ENCODE peak calls at places on chromosome 1, in eight cellular contexts. One of them, this sample, is unnamed.

GRCh38 chr1:6962390-6962955 is 177.2 kb downstream of the CAMTA1 start:
- DNase-seq in nephron progenitor cell: peak; percentile 99
- DNase-seq in foreskin fibroblast: no peak
- DNase-seq in tibial artery: no peak
- DNase-seq in coronary artery: no peak
- DNase-seq in endodermal cell: peak; percentile 100
- DNase-seq in neural crest cell: peak; percentile 62
- DNase-seq in AG04450: no peak
- DNase-seq in this sample: no peak

GRCh38 chr1:167782946-167783345 is 61.2 kb downstream of the MPZL1 start:
- DNase-seq in AG04450: no peak
- DNase-seq in neural crest cell: no peak
- DNase-seq in foreskin fibroblast: no peak
- DNase-seq in endodermal cell: no peak
- DNase-seq in tibial artery: no peak
- DNase-seq in coronary artery: no peak
- DNase-seq in nephron progenitor cell: no peak
- DNase-seq in this sample: no peak

GRCh38 chr1:38586993-38587646 is 272.5 kb downstream of the RRAGC start:
- DNase-seq in nephron progenitor cell: peak; percentile 72
- DNase-seq in tibial artery: no peak
- DNase-seq in coronary artery: peak; percentile 22
- DNase-seq in endodermal cell: peak; percentile 91
- DNase-seq in neural crest cell: peak; percentile 52
- DNase-seq in foreskin fibroblast: no peak
- DNase-seq in AG04450: no peak
- DNase-seq in this sample: no peak

GRCh38 chr1:64072089-64072835 is 131.2 kb upstream of the UBE2U start:
- DNase-seq in neural crest cell: no peak
- DNase-seq in endodermal cell: no peak
- DNase-seq in foreskin fibroblast: no peak
- DNase-seq in nephron progenitor cell: no peak
- DNase-seq in AG04450: no peak
- DNase-seq in coronary artery: no peak
- DNase-seq in tibial artery: no peak
- DNase-seq in this sample: no peak

GRCh38 chr1:23424171-23424959 is at the start of gene TCEA3:
- DNase-seq in neural crest cell: no peak
- DNase-seq in coronary artery: no peak
- DNase-seq in AG04450: no peak
- DNase-seq in tibial artery: no peak
- DNase-seq in endodermal cell: peak; percentile 75
- DNase-seq in foreskin fibroblast: no peak
- DNase-seq in nephron progenitor cell: peak; percentile 44
- DNase-seq in this sample: no peak

GRCh38 chr1:30929135-30929889 is 20.8 kb upstream of the SDC3 start:
- DNase-seq in coronary artery: no peak
- DNase-seq in AG04450: no peak
- DNase-seq in neural crest cell: peak; percentile 69
- DNase-seq in foreskin fibroblast: peak; percentile 33
- DNase-seq in endodermal cell: peak; percentile 90
- DNase-seq in tibial artery: no peak
- DNase-seq in nephron progenitor cell: peak; percentile 64
- DNase-seq in this sample: no peak

GRCh38 chr1:9319208-9319788 is 26.6 kb downstream of the SPSB1 start:
- DNase-seq in foreskin fibroblast: no peak
- DNase-seq in AG04450: no peak
- DNase-seq in coronary artery: no peak
- DNase-seq in nephron progenitor cell: no peak
- DNase-seq in neural crest cell: no peak
- DNase-seq in endodermal cell: no peak
- DNase-seq in tibial artery: no peak
- DNase-seq in this sample: no peak

GRCh38 chr1:219177363-219177762 is 3.7 kb downstream of the LYPLAL1 start:
- DNase-seq in endodermal cell: no peak
- DNase-seq in AG04450: no peak
- DNase-seq in nephron progenitor cell: no peak
- DNase-seq in foreskin fibroblast: no peak
- DNase-seq in coronary artery: no peak
- DNase-seq in neural crest cell: no peak
- DNase-seq in tibial artery: no peak
- DNase-seq in this sample: no peak

DNA sequence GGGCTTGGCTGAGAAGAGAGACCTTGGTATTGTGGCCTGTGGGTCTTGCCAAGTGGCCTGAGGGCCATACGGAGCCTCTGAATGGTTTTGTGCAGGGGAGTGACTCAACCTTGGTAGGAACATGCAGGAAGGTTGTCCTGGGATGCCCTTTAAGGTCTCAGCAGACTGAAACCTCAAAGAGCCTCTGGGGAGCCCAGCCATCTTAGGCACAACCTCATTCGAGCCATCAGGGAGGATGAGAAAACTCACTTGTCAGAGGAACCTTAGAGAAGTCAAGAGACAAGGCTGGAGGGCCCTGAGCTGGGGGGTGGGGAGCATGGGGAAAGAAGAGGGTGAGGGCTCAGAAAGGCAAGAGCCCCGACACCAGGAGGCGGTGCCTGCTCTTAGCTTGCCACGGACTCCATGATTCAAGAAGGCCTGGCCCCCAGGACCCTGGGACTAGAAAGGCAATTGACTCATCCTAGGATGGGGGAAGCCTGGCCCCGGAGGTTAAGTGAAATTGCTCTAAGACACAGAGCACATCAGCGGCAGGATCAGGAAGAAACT is 13.0 kb downstream of the IFI6 start:
- DNase-seq in tibial artery: no peak
- DNase-seq in foreskin fibroblast: peak; percentile 78
- DNase-seq in neural crest cell: no peak
- DNase-seq in AG04450: no peak
- DNase-seq in nephron progenitor cell: no peak
- DNase-seq in coronary artery: no peak
- DNase-seq in endodermal cell: peak; percentile 75
- DNase-seq in this sample: no peak
- TF ChIP-seq CTCF in tibial artery: no peak
- TF ChIP-seq CTCF in foreskin fibroblast: no peak
- TF ChIP-seq CTCF in neural crest cell: no peak
- TF ChIP-seq CTCF in AG04450: no peak
- TF ChIP-seq CTCF in nephron progenitor cell: no peak
- TF ChIP-seq CTCF in coronary artery: no peak
- TF ChIP-seq CTCF in endodermal cell: no peak
- TF ChIP-seq CTCF in this sample: no peak

DNA sequence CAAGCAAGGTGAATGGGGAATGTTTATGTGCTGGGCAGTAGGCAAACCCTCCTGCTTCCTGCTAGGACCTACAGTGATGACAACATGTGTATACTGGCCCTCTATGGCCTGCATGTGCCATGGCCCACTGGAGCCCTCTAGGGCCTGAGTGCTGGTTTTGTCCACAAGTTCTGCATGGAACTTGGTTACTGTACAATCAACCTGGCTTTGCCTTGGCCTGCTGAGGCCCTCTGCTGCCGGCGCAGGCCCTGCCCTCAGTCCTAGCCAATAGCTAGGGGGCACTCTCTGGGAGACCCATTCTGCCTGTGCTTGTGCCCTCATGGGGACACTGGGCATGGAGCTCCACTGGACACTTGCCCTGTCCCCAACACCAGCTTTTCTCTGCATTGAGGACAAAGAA is 138.6 kb upstream of the NGF start:
- DNase-seq in endodermal cell: peak; percentile 48
- DNase-seq in nephron progenitor cell: no peak
- DNase-seq in AG04450: no peak
- DNase-seq in coronary artery: peak; percentile 45
- DNase-seq in neural crest cell: no peak
- DNase-seq in foreskin fibroblast: no peak
- DNase-seq in tibial artery: no peak
- DNase-seq in this sample: no peak
- TF ChIP-seq CTCF in endodermal cell: peak; percentile 15
- TF ChIP-seq CTCF in nephron progenitor cell: no peak
- TF ChIP-seq CTCF in AG04450: peak; percentile 33
- TF ChIP-seq CTCF in coronary artery: no peak
- TF ChIP-seq CTCF in neural crest cell: no peak
- TF ChIP-seq CTCF in foreskin fibroblast: peak; percentile 16
- TF ChIP-seq CTCF in tibial artery: no peak
- TF ChIP-seq CTCF in this sample: no peak

GRCh38 chr1:25907473-25908058 is 1.3 kb upstream of the STMN1 start:
- DNase-seq in endodermal cell: no peak
- DNase-seq in foreskin fibroblast: no peak
- DNase-seq in coronary artery: no peak
- DNase-seq in tibial artery: no peak
- DNase-seq in neural crest cell: no peak
- DNase-seq in AG04450: no peak
- DNase-seq in nephron progenitor cell: no peak
- DNase-seq in this sample: no peak

GRCh38 chr1:25906644-25907300 is 553 bp upstream of the STMN1 start:
- DNase-seq in nephron progenitor cell: peak; percentile 37
- DNase-seq in foreskin fibroblast: no peak
- DNase-seq in neural crest cell: peak; percentile 36
- DNase-seq in endodermal cell: peak; percentile 76
- DNase-seq in tibial artery: peak; percentile 24
- DNase-seq in AG04450: no peak
- DNase-seq in coronary artery: no peak
- DNase-seq in this sample: no peak

GRCh38 chr1:25904942-25905679 is 1.1 kb downstream of the STMN1 start:
- DNase-seq in nephron progenitor cell: peak; percentile 98
- DNase-seq in foreskin fibroblast: peak; percentile 87
- DNase-seq in tibial artery: peak; percentile 94
- DNase-seq in coronary artery: peak; percentile 94
- DNase-seq in AG04450: peak; percentile 74
- DNase-seq in endodermal cell: peak; percentile 98
- DNase-seq in neural crest cell: peak; percentile 96
- DNase-seq in this sample: peak; percentile 85

GRCh38 chr1:25903986-25904385 is 2.2 kb downstream of the STMN1 start:
- DNase-seq in AG04450: no peak
- DNase-seq in foreskin fibroblast: no peak
- DNase-seq in neural crest cell: no peak
- DNase-seq in endodermal cell: no peak
- DNase-seq in tibial artery: no peak
- DNase-seq in coronary artery: no peak
- DNase-seq in nephron progenitor cell: no peak
- DNase-seq in this sample: no peak

GRCh38 chr1:25905680-25906643 is at the start of gene STMN1:
- DNase-seq in coronary artery: peak; percentile 91
- DNase-seq in nephron progenitor cell: peak; percentile 95
- DNase-seq in endodermal cell: peak; percentile 99
- DNase-seq in AG04450: peak; percentile 79
- DNase-seq in neural crest cell: peak; percentile 94
- DNase-seq in foreskin fibroblast: peak; percentile 93
- DNase-seq in tibial artery: peak; percentile 91
- DNase-seq in this sample: peak; percentile 62
- TF ChIP-seq CTCF in coronary artery: no peak
- TF ChIP-seq CTCF in nephron progenitor cell: no peak
- TF ChIP-seq CTCF in endodermal cell: peak; percentile 59
- TF ChIP-seq CTCF in AG04450: no peak
- TF ChIP-seq CTCF in neural crest cell: peak; percentile 15
- TF ChIP-seq CTCF in foreskin fibroblast: no peak
- TF ChIP-seq CTCF in tibial artery: no peak
- TF ChIP-seq CTCF in this sample: no peak

DNA sequence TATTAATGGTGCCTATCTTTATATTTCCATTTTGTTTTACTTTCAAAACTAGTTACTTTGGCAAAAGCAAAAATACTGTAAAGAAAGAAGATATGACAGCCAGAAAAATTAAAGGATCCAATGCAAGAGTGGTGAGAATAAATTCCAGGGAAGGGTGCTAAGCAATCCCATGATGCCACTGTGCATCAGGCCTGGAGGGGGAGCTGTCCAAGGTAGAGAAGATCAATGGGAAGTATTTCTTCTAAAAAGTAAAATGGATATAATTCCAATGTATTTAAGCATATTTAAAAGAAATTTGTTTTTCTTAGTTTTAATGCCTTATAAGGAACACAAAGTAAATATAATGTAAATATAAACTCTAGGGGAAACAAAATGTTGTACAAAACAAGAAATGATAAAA is 1382.2 kb upstream of the B3GALT2 start:
- DNase-seq in tibial artery: no peak
- DNase-seq in coronary artery: no peak
- DNase-seq in nephron progenitor cell: peak; percentile 11
- DNase-seq in endodermal cell: peak; percentile 51
- DNase-seq in foreskin fibroblast: no peak
- DNase-seq in AG04450: no peak
- DNase-seq in neural crest cell: no peak
- DNase-seq in this sample: no peak
- TF ChIP-seq CTCF in tibial artery: no peak
- TF ChIP-seq CTCF in coronary artery: no peak
- TF ChIP-seq CTCF in nephron progenitor cell: peak; percentile 20
- TF ChIP-seq CTCF in endodermal cell: peak; percentile 44
- TF ChIP-seq CTCF in foreskin fibroblast: no peak
- TF ChIP-seq CTCF in AG04450: peak; percentile 29
- TF ChIP-seq CTCF in neural crest cell: no peak
- TF ChIP-seq CTCF in this sample: no peak

GRCh38 chr1:229340496-229340895 is 2.4 kb downstream of the CCSAP start:
- DNase-seq in coronary artery: no peak
- DNase-seq in nephron progenitor cell: no peak
- DNase-seq in tibial artery: no peak
- DNase-seq in neural crest cell: no peak
- DNase-seq in foreskin fibroblast: no peak
- DNase-seq in endodermal cell: no peak
- DNase-seq in AG04450: no peak
- DNase-seq in this sample: no peak
- TF ChIP-seq CTCF in coronary artery: no peak
- TF ChIP-seq CTCF in nephron progenitor cell: no peak
- TF ChIP-seq CTCF in tibial artery: no peak
- TF ChIP-seq CTCF in neural crest cell: no peak
- TF ChIP-seq CTCF in foreskin fibroblast: no peak
- TF ChIP-seq CTCF in endodermal cell: no peak
- TF ChIP-seq CTCF in AG04450: no peak
- TF ChIP-seq CTCF in this sample: no peak

DNA sequence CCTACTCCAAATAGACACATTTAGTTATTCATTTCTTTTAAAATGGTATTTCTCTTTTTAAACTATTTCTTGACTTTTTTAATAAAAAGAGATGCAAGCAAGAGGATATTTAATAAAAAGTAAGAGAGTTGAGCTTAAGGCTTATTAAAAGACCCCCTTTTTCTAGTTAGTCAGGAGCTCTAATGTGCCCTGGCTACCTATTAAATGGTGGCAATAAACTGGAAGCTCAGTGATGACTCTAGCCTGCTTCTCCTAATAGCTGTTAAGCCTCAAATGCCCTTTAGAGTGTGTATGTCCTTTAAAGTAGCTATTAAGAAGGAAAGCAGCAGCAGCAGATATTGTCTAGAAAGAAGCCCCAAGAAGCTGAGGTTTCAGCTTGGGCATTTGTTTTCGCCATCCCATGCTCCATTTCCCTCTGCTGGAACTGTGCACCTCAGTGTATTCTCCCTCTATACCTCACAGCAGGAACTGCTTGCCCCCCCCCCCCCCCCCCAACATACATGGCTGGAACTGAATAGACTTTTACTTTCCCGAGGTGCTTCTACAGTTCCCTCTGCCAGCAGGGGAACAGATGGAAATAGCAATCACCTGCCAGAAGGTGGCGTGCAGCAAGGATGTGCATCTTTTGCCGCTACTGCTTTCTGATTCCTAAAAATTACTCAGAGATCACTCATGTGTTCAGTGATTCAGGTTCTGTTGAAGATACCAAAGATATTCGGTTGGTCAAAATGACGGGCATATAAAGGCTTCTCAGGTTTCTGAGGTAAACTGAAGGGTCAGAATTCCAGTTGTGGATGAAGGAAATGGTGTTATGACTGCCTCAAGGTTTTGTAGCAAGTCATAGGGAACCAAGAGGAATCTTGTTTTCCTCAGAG is 2.5 kb downstream of the RGS4 start:
- DNase-seq in foreskin fibroblast: peak; percentile 87
- DNase-seq in coronary artery: peak; percentile 81
- DNase-seq in endodermal cell: peak; percentile 88
- DNase-seq in tibial artery: peak; percentile 58
- DNase-seq in neural crest cell: peak; percentile 60
- DNase-seq in nephron progenitor cell: peak; percentile 69
- DNase-seq in AG04450: peak; percentile 75
- DNase-seq in this sample: no peak
- TF ChIP-seq CTCF in foreskin fibroblast: peak; percentile 71
- TF ChIP-seq CTCF in coronary artery: peak; percentile 49
- TF ChIP-seq CTCF in endodermal cell: peak; percentile 87
- TF ChIP-seq CTCF in tibial artery: peak; percentile 62
- TF ChIP-seq CTCF in neural crest cell: peak; percentile 76
- TF ChIP-seq CTCF in nephron progenitor cell: peak; percentile 57
- TF ChIP-seq CTCF in AG04450: peak; percentile 82
- TF ChIP-seq CTCF in this sample: no peak